ENCODE peak calls at places on chromosomes 2 and 18, in seven cellular contexts. F is heart right ventricle, A is astrocyte, K is epithelial cell of proximal tubule, Q is fibroblast of the aortic adventitia, V is GM12865, I is neural crest cell. R is an unnamed sample.
A peak's percentile ranks its signal among the peaks of the same experiment; 100 is the strongest.

GRCh38 chr2:239222346-239223028 is 178.3 kb downstream of the HDAC4 start:
- DNase-seq in A (no peak), I (no peak), K (no peak), V (no peak), Q (peak; percentile 88), F (no peak), R (no peak)

GRCh38 chr2:74001121-74001520 is 16.4 kb downstream of the TET3 start:
- DNase-seq in V (no peak), I (no peak), K (no peak), A (no peak), F (no peak), Q (no peak), R (no peak)

GRCh38 chr2:171855401-171855800 is 38.6 kb downstream of the SLC25A12 start:
- DNase-seq in K (no peak), V (no peak), F (no peak), A (peak; percentile 47), I (no peak), Q (peak; percentile 69), R (no peak)

GRCh38 chr2:36561223-36561944 is 36.6 kb downstream of the FEZ2 start:
- DNase-seq in V (no peak), Q (peak; percentile 90), K (peak; percentile 82), A (peak; percentile 96), I (no peak), F (peak; percentile 32), R (no peak)

GRCh38 chr2:143553261-143553660 is 424.0 kb downstream of the ARHGAP15 start:
- DNase-seq in Q (no peak), I (no peak), F (no peak), K (no peak), A (no peak), V (peak; percentile 18), R (no peak)

GRCh38 chr2:237861-238260 is 26.0 kb downstream of the SH3YL1 start:
- DNase-seq in K (no peak), F (no peak), I (no peak), A (no peak), Q (no peak), V (no peak), R (no peak)

GRCh38 chr18:66346833-66347595 is 256.9 kb downstream of the CDH19 start:
- DNase-seq in Q (no peak), V (no peak), F (no peak), I (no peak), K (no peak), A (no peak), R (no peak)

GRCh38 chr2:147181351-147182029 is 663.3 kb upstream of the ACVR2A start:
- DNase-seq in I (no peak), A (no peak), V (peak; percentile 76), Q (no peak), F (no peak), K (no peak), R (peak; percentile 13)

GRCh38 chr18:56202567-56203136 is 435.7 kb downstream of the TXNL1 start:
- DNase-seq in A (peak; percentile 51), V (no peak), I (no peak), K (no peak), Q (peak; percentile 53), F (peak; percentile 43), R (no peak)

GRCh38 chr2:211944572-211944971 is 594.0 kb downstream of the ERBB4 start:
- DNase-seq in K (no peak), A (no peak), I (no peak), F (no peak), Q (no peak), V (peak; percentile 60), R (no peak)

GRCh38 chr2:121748202-121748601 is 7.2 kb upstream of the TSN start:
- DNase-seq in Q (peak; percentile 57), I (no peak), A (no peak), V (peak; percentile 52), F (no peak), K (no peak), R (no peak)

GRCh38 chr2:191601060-191601459 is 76.9 kb upstream of the NABP1 start:
- DNase-seq in F (no peak), I (no peak), K (peak; percentile 81), Q (no peak), A (no peak), V (no peak), R (no peak)

GRCh38 chr2:24929230-24929629 is 9.2 kb upstream of the ADCY3 start:
- DNase-seq in Q (no peak), F (no peak), K (no peak), V (no peak), A (no peak), I (no peak), R (no peak)
- TF ChIP-seq CTCF in Q (no peak), F (no peak), K (peak; percentile 22), V (no peak), A (no peak), I (no peak), R (no peak)

GRCh38 chr2:180124273-180124881 is 117.3 kb upstream of the CWC22 start:
- DNase-seq in I (no peak), A (peak; percentile 37), Q (peak; percentile 82), F (no peak), V (peak; percentile 50), K (peak; percentile 18), R (peak; percentile 39)
- TF ChIP-seq CTCF in I (peak; percentile 82), A (peak; percentile 74), Q (peak; percentile 65), F (peak; percentile 59), V (peak; percentile 49), K (peak; percentile 69), R (peak; percentile 71)

DNA sequence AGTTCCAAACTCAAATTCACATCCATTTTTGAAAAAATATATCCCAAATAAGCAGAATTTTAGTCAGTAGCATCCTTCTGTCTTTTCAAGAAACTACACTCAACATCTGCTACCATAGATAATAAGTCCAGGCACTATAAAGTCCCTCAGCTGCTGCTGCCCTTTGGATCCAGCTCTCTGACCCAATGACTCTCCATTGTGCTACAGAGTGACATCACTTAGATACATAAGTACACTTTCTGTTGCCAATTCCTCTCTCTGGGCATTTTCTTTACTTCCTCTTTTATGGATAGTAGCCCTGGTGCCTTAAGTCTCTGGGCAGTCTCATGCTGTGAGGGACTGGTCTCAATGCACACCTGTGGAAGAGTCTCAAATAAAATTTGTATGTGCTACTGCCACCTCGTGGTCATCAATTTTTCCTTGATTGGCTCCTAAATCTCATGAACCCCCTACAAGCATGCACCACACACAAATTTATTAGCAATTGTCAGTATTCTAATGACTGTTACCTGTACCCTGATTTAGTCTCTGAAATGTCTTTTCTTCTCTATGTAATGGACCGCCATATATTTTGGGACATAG is 219.2 kb downstream of the LRP1B start:
- DNase-seq in I (peak; percentile 10), F (no peak), Q (peak; percentile 1), K (no peak), A (peak; percentile 5), V (peak; percentile 57), R (peak; percentile 2)
- TF ChIP-seq CTCF in I (peak; percentile 65), F (peak; percentile 27), Q (no peak), K (peak; percentile 54), A (peak; percentile 28), V (peak; percentile 31), R (peak; percentile 42)

DNA sequence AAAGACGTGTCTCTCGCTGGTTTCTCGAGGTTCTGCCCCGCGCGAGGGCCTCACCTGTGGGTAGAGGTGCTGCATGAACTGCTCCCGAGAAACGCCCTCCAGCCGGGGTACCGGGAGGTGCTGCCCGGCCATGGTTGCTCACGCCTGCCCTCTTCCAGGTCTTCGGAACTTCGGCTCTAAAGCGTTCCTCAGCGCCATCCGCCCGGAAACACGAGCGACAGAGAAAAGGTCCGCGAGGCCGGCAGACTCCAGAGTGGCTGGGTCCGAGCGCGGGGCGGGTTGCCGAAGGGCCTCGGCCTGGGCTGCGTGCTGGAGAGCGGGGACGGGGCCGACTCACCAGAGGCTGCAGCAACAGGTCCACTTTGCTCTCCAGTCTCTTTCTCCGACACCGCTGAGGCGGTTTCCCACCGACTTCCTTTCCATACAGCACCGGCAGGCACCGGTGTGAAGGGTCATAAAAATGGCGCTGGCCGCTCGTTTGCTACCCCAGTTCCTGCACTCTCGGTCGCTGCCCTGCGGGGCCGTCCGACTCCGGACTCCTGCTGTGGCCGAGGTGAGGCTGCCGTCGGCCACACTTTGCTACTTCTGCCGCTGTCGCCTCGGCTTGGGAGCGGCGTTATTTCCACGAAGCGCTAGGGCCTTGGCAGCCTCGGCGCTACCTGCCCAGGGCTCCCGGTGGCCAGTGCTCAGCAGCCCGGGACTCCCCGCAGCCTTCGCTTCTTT is at the start of the genes MAIP1 and TYW5:
- DNase-seq in F (peak; percentile 82), K (peak; percentile 52), V (peak; percentile 90), I (peak; percentile 72), Q (peak; percentile 87), A (peak; percentile 77), R (peak; percentile 87)
- TF ChIP-seq CTCF in F (peak; percentile 35), K (peak; percentile 16), V (peak; percentile 15), I (peak; percentile 38), Q (peak; percentile 35), A (no peak), R (peak; percentile 17)